ENCODE peak calls at places on chromosomes 16 and 17, in seven cellular contexts. B, A, R, Y, K, O and Z are unnamed samples.

GRCh38 chr16:55439101-55439690 is 39.8 kb upstream of the MMP2 start:
- DNase-seq in B (no peak), A (no peak), R (peak), Y (no peak), K (no peak), O (no peak), Z (no peak)

GRCh38 chr17:21549107-21549687 is 143.1 kb upstream of the KCNJ18 start:
- DNase-seq in B (peak), A (no peak), R (peak), Y (no peak), K (no peak), O (no peak), Z (no peak)

GRCh38 chr17:72444517-72445054 is 323.8 kb downstream of the SOX9 start:
- DNase-seq in B (no peak), A (no peak), R (no peak), Y (no peak), K (no peak), O (no peak), Z (no peak)

GRCh38 chr17:13503526-13503925 is 98.2 kb downstream of the HS3ST3A1 start:
- DNase-seq in B (peak), A (no peak), R (no peak), Y (no peak), K (no peak), O (no peak), Z (no peak)

GRCh38 chr16:88531931-88532433 is 38.2 kb upstream of the ZC3H18 start:
- DNase-seq in B (no peak), A (no peak), R (no peak), Y (no peak), K (no peak), O (no peak), Z (no peak)

GRCh38 chr17:2780256-2780655 is 16.0 kb upstream of the RAP1GAP2 start:
- DNase-seq in B (no peak), A (no peak), R (no peak), Y (no peak), K (no peak), O (no peak), Z (no peak)

GRCh38 chr17:73342057-73342522 is 30.3 kb upstream of the CDC42EP4 start:
- DNase-seq in B (peak), A (no peak), R (peak), Y (no peak), K (no peak), O (no peak), Z (peak)

GRCh38 chr16:88907768-88908167 is 41.3 kb upstream of the PABPN1L start:
- DNase-seq in B (peak), A (no peak), R (peak), Y (no peak), K (no peak), O (no peak), Z (no peak)

GRCh38 chr16:29922326-29922725 is 3.7 kb downstream of the KCTD13 start:
- DNase-seq in B (no peak), A (no peak), R (no peak), Y (no peak), K (no peak), O (no peak), Z (no peak)

GRCh38 chr17:34443832-34444469 is 80.9 kb upstream of the CCL1 start:
- DNase-seq in B (no peak), A (no peak), R (no peak), Y (no peak), K (no peak), O (no peak), Z (no peak)

GRCh38 chr17:44875761-44876160 is 23.5 kb downstream of the EFTUD2 start:
- DNase-seq in B (no peak), A (no peak), R (no peak), Y (no peak), K (no peak), O (no peak), Z (no peak)

GRCh38 chr17:56761387-56761786 is 72.3 kb downstream of the C17orf67 start:
- DNase-seq in B (no peak), A (no peak), R (no peak), Y (no peak), K (no peak), O (no peak), Z (no peak)

GRCh38 chr17:51165680-51166197 is 472 bp upstream of the NME2 start:
- DNase-seq in B (no peak), A (no peak), R (peak), Y (no peak), K (no peak), O (no peak), Z (no peak)

GRCh38 chr17:82024859-82025258 is 1.8 kb downstream of the LRRC45 start:
- DNase-seq in B (no peak), A (no peak), R (no peak), Y (no peak), K (no peak), O (no peak), Z (no peak)

GRCh38 chr17:47649972-47650524 is 329 bp downstream of the KPNB1 start:
- DNase-seq in B (peak), A (peak), R (peak), Y (no peak), K (no peak), O (no peak), Z (no peak)

GRCh38 chr16:67395458-67396158 is 2.3 kb upstream of the TPPP3 start:
- DNase-seq in B (peak), A (no peak), R (peak), Y (no peak), K (no peak), O (no peak), Z (no peak)

GRCh38 chr16:31371619-31372484 is 16.9 kb downstream of the ITGAX start:
- DNase-seq in B (no peak), A (no peak), R (no peak), Y (no peak), K (no peak), O (no peak), Z (no peak)

GRCh38 chr16:87556941-87557459 is 45.3 kb upstream of the JPH3 start:
- DNase-seq in B (no peak), A (no peak), R (no peak), Y (no peak), K (no peak), O (no peak), Z (no peak)

GRCh38 chr17:57485566-57485865 is 229.2 kb downstream of the MSI2 start:
- DNase-seq in B (no peak), A (no peak), R (no peak), Y (no peak), K (no peak), O (no peak), Z (no peak)

GRCh38 chr16:617855-618254 is 12.9 kb upstream of the WFIKKN1 start:
- DNase-seq in B (no peak), A (no peak), R (no peak), Y (no peak), K (no peak), O (no peak), Z (no peak)

GRCh38 chr16:27706803-27707685 is 157.1 kb downstream of the KATNIP start:
- DNase-seq in B (no peak), A (no peak), R (no peak), Y (no peak), K (no peak), O (no peak), Z (no peak)

GRCh38 chr16:64269756-64270155 is 852.1 kb downstream of the CDH11 start:
- DNase-seq in B (peak), A (no peak), R (no peak), Y (no peak), K (no peak), O (no peak), Z (no peak)

GRCh38 chr17:68197091-68197996 is 50.5 kb upstream of the AMZ2 start:
- DNase-seq in B (no peak), A (no peak), R (no peak), Y (no peak), K (no peak), O (no peak), Z (no peak)

GRCh38 chr17:79010304-79010646 is 711 bp upstream of the CANT1 start:
- DNase-seq in B (no peak), A (no peak), R (no peak), Y (no peak), K (no peak), O (no peak), Z (no peak)

GRCh38 chr17:29722411-29723198 is 99.9 kb upstream of the CORO6 start:
- DNase-seq in B (no peak), A (no peak), R (peak), Y (no peak), K (no peak), O (no peak), Z (no peak)

GRCh38 chr17:43952351-43952723 is 1.4 kb downstream of the PYY start:
- DNase-seq in B (no peak), A (no peak), R (no peak), Y (no peak), K (no peak), O (no peak), Z (no peak)

GRCh38 chr16:70801611-70802010 is 653 bp upstream of the VAC14 start:
- DNase-seq in B (peak), A (no peak), R (no peak), Y (no peak), K (no peak), O (no peak), Z (no peak)

GRCh38 chr16:4008116-4008515 is 108.1 kb downstream of the ADCY9 start:
- DNase-seq in B (no peak), A (no peak), R (no peak), Y (no peak), K (no peak), O (no peak), Z (no peak)

GRCh38 chr17:45032150-45032493 is 19.3 kb downstream of the DCAKD start:
- DNase-seq in B (no peak), A (no peak), R (no peak), Y (no peak), K (no peak), O (no peak), Z (no peak)

GRCh38 chr16:84178146-84178765 is 8.6 kb downstream of the TAF1C start:
- DNase-seq in B (no peak), A (no peak), R (no peak), Y (no peak), K (no peak), O (no peak), Z (no peak)

GRCh38 chr17:32256695-32257013 is 9.0 kb upstream of the RHBDL3 start:
- DNase-seq in B (no peak), A (no peak), R (no peak), Y (no peak), K (no peak), O (no peak), Z (no peak)

GRCh38 chr16:50318796-50319578 is 49.8 kb downstream of the BRD7 start:
- DNase-seq in B (no peak), A (no peak), R (peak), Y (no peak), K (no peak), O (no peak), Z (no peak)

GRCh38 chr16:71933913-71934696 is 38.8 kb downstream of the IST1 start:
- DNase-seq in B (peak), A (no peak), R (peak), Y (no peak), K (no peak), O (no peak), Z (no peak)

GRCh38 chr17:32931686-32932085 is 3.7 kb downstream of the TMEM98 start:
- DNase-seq in B (no peak), A (no peak), R (peak), Y (no peak), K (no peak), O (no peak), Z (no peak)

GRCh38 chr16:88387941-88388627 is 5.3 kb downstream of the ZNF469 start:
- DNase-seq in B (peak), A (no peak), R (peak), Y (no peak), K (no peak), O (no peak), Z (no peak)